ENCODE peak calls at places on chromosomes 3 and 15, in seven cellular contexts. U is uterus, J is A549, S is mammary epithelial cell, X is fibroblast of lung, A is IMR-90, V is left lung. H is an unnamed sample.
A peak's percentile ranks its signal among the peaks of the same experiment; 100 is the strongest.

GRCh38 chr3:127673191-127674098 is 693 bp downstream of the ABTB1 start:
- DNase-seq in U (peak; percentile 62), S (no peak), X (peak; percentile 58), A (peak; percentile 57), J (peak; percentile 33), V (peak; percentile 64), H (no peak)

GRCh38 chr15:92009162-92009561 is 155.7 kb downstream of the SLCO3A1 start:
- DNase-seq in A (no peak), U (no peak), J (no peak), S (no peak), V (no peak), X (no peak), H (no peak)

GRCh38 chr3:133386876-133387275 is 13.0 kb upstream of the BFSP2 start:
- DNase-seq in A (no peak), J (no peak), S (no peak), U (no peak), V (no peak), X (no peak), H (no peak)

GRCh38 chr3:19934098-19934566 is at the start of gene EFHB:
- DNase-seq in J (peak; percentile 47), S (peak; percentile 61), X (peak; percentile 14), A (peak; percentile 10), V (peak; percentile 49), U (no peak), H (no peak)

GRCh38 chr15:100890850-100891249 is 11.2 kb downstream of the ALDH1A3 start:
- DNase-seq in X (no peak), A (no peak), V (no peak), U (peak; percentile 9), S (no peak), J (no peak), H (no peak)

GRCh38 chr3:18827664-18828063 is 320.6 kb upstream of the KCNH8 start:
- DNase-seq in A (no peak), S (no peak), J (no peak), U (no peak), V (no peak), X (no peak), H (no peak)

GRCh38 chr3:88151358-88151757 is 1.6 kb downstream of the C3orf38 start:
- DNase-seq in V (no peak), J (no peak), A (no peak), X (peak; percentile 29), U (no peak), S (peak; percentile 47), H (no peak)

GRCh38 chr3:46470831-46471230 is 6.1 kb upstream of the LTF start:
- DNase-seq in U (no peak), A (no peak), V (no peak), S (no peak), X (no peak), J (no peak), H (no peak)

GRCh38 chr3:69250014-69250413 is 127.6 kb upstream of the LMOD3 start:
- DNase-seq in J (no peak), X (peak; percentile 61), A (no peak), U (no peak), S (no peak), V (no peak), H (no peak)
- H3K4me3 ChIP-seq in J (no peak overlapping the region), X (no peak overlapping the region), A (no peak overlapping the region), U (no peak overlapping the region), S (no peak overlapping the region), V (peak overlapping the region; percentile 25), H (no peak overlapping the region)

GRCh38 chr3:17672506-17672905 is 69.9 kb downstream of the TBC1D5 start:
- DNase-seq in A (no peak), U (no peak), X (no peak), S (peak; percentile 1), V (no peak), J (no peak), H (no peak)
- H3K27ac ChIP-seq in A (no peak overlapping the region), U (no peak overlapping the region), X (no peak overlapping the region), S (no peak overlapping the region), V (no peak overlapping the region), J (no peak overlapping the region), H (no peak overlapping the region)

GRCh38 chr3:192917258-192917507 is 473 bp downstream of the MB21D2 start:
- DNase-seq in U (no peak), X (no peak), J (no peak), A (no peak), S (no peak), V (no peak), H (no peak)
- TF ChIP-seq CTCF in U (no peak), X (no peak), J (no peak), A (no peak), S (no peak), V (no peak), H (no peak)

GRCh38 chr3:42025388-42026138 is 63.7 kb upstream of the ULK4 start:
- DNase-seq in S (peak; percentile 81), J (peak; percentile 54), V (peak; percentile 95), A (peak; percentile 99), U (peak; percentile 97), X (peak; percentile 97), H (peak; percentile 93)

GRCh38 chr3:42028474-42028873 is 62.7 kb upstream of the TRAK1 start:
- DNase-seq in A (no peak), U (no peak), S (no peak), X (no peak), V (no peak), J (no peak), H (no peak)

GRCh38 chr3:42022355-42022754 is 60.5 kb upstream of the ULK4 start:
- DNase-seq in X (no peak), U (no peak), S (no peak), A (no peak), V (no peak), J (no peak), H (no peak)

GRCh38 chr3:42023380-42023779 is 61.5 kb upstream of the ULK4 start:
- DNase-seq in U (no peak), X (no peak), J (no peak), V (no peak), S (no peak), A (no peak), H (no peak)

GRCh38 chr3:42024578-42025387 is 62.9 kb upstream of the ULK4 start:
- DNase-seq in J (no peak), A (no peak), X (no peak), V (no peak), U (no peak), S (no peak), H (no peak)
- H3K4me3 ChIP-seq in J (peak overlapping the region; percentile 15), A (no peak overlapping the region), X (peak overlapping the region; percentile 1), V (no peak overlapping the region), U (no peak overlapping the region), S (peak overlapping the region; percentile 41), H (no peak overlapping the region)

H was measured in AG04450.